ENCODE peak calls at places on chromosomes 6 and 20, in seven cellular contexts. One of them, this sample, is unnamed.

GRCh38 chr6:43037197-43037596 is 15.8 kb downstream of the RRP36 start:
- DNase-seq in foreskin fibroblast: no peak
- DNase-seq in GM23248: no peak
- DNase-seq in effector memory CD4-positive, alpha-beta T cell: no peak
- DNase-seq in mammary epithelial cell: no peak
- DNase-seq in stomach: no peak
- DNase-seq in fibroblast of lung: no peak
- DNase-seq in this sample: no peak

GRCh38 chr6:82761674-82762345 is 303.8 kb downstream of the UBE3D start:
- DNase-seq in stomach: no peak
- DNase-seq in mammary epithelial cell: no peak
- DNase-seq in foreskin fibroblast: no peak
- DNase-seq in fibroblast of lung: peak; percentile 25
- DNase-seq in effector memory CD4-positive, alpha-beta T cell: no peak
- DNase-seq in GM23248: peak; percentile 24
- DNase-seq in this sample: no peak

GRCh38 chr20:48731581-48731980 is 96.2 kb downstream of the PREX1 start:
- DNase-seq in stomach: no peak
- DNase-seq in foreskin fibroblast: no peak
- DNase-seq in mammary epithelial cell: no peak
- DNase-seq in effector memory CD4-positive, alpha-beta T cell: no peak
- DNase-seq in GM23248: no peak
- DNase-seq in fibroblast of lung: no peak
- DNase-seq in this sample: no peak

GRCh38 chr6:129785081-129785755 is 75.2 kb upstream of the ARHGAP18 start:
- DNase-seq in stomach: no peak
- DNase-seq in GM23248: peak; percentile 55
- DNase-seq in effector memory CD4-positive, alpha-beta T cell: no peak
- DNase-seq in fibroblast of lung: peak; percentile 20
- DNase-seq in mammary epithelial cell: no peak
- DNase-seq in foreskin fibroblast: peak; percentile 38
- DNase-seq in this sample: no peak

GRCh38 chr20:53202781-53203180 is 230.6 kb downstream of the TSHZ2 start:
- DNase-seq in GM23248: peak; percentile 83
- DNase-seq in mammary epithelial cell: peak; percentile 56
- DNase-seq in foreskin fibroblast: no peak
- DNase-seq in effector memory CD4-positive, alpha-beta T cell: no peak
- DNase-seq in stomach: no peak
- DNase-seq in fibroblast of lung: peak; percentile 61
- DNase-seq in this sample: no peak

GRCh38 chr6:20008081-20008480 is 170.9 kb downstream of the ID4 start:
- DNase-seq in mammary epithelial cell: no peak
- DNase-seq in foreskin fibroblast: no peak
- DNase-seq in stomach: no peak
- DNase-seq in GM23248: no peak
- DNase-seq in effector memory CD4-positive, alpha-beta T cell: no peak
- DNase-seq in fibroblast of lung: no peak
- DNase-seq in this sample: no peak

GRCh38 chr6:15491255-15491985 is 171.4 kb downstream of the DTNBP1 start:
- DNase-seq in stomach: peak; percentile 74
- DNase-seq in foreskin fibroblast: peak; percentile 80
- DNase-seq in effector memory CD4-positive, alpha-beta T cell: peak; percentile 24
- DNase-seq in mammary epithelial cell: peak; percentile 29
- DNase-seq in GM23248: peak; percentile 87
- DNase-seq in fibroblast of lung: peak; percentile 66
- DNase-seq in this sample: peak; percentile 78

GRCh38 chr6:56353860-56354259 is 106.5 kb upstream of the COL21A1 start:
- DNase-seq in foreskin fibroblast: no peak
- DNase-seq in GM23248: no peak
- DNase-seq in effector memory CD4-positive, alpha-beta T cell: no peak
- DNase-seq in mammary epithelial cell: no peak
- DNase-seq in stomach: no peak
- DNase-seq in fibroblast of lung: no peak
- DNase-seq in this sample: no peak

GRCh38 chr20:42097741-42098140 is 479.6 kb upstream of the CHD6 start:
- DNase-seq in mammary epithelial cell: no peak
- DNase-seq in foreskin fibroblast: no peak
- DNase-seq in GM23248: no peak
- DNase-seq in fibroblast of lung: no peak
- DNase-seq in effector memory CD4-positive, alpha-beta T cell: no peak
- DNase-seq in stomach: no peak
- DNase-seq in this sample: no peak

GRCh38 chr6:55276745-55277627 is 50.3 kb upstream of the GFRAL start:
- DNase-seq in fibroblast of lung: peak; percentile 63
- DNase-seq in GM23248: peak; percentile 55
- DNase-seq in effector memory CD4-positive, alpha-beta T cell: no peak
- DNase-seq in mammary epithelial cell: peak; percentile 39
- DNase-seq in stomach: no peak
- DNase-seq in foreskin fibroblast: peak; percentile 32
- DNase-seq in this sample: no peak

GRCh38 chr6:41640436-41640835 is 2.2 kb downstream of the MDFI start:
- DNase-seq in mammary epithelial cell: no peak
- DNase-seq in effector memory CD4-positive, alpha-beta T cell: no peak
- DNase-seq in fibroblast of lung: peak; percentile 67
- DNase-seq in stomach: no peak
- DNase-seq in foreskin fibroblast: no peak
- DNase-seq in GM23248: no peak
- DNase-seq in this sample: no peak
- H3K4me3 ChIP-seq in mammary epithelial cell: no peak overlapping the region
- H3K4me3 ChIP-seq in effector memory CD4-positive, alpha-beta T cell: no peak overlapping the region
- H3K4me3 ChIP-seq in fibroblast of lung: no peak overlapping the region
- H3K4me3 ChIP-seq in stomach: no peak overlapping the region
- H3K4me3 ChIP-seq in foreskin fibroblast: no peak overlapping the region
- H3K4me3 ChIP-seq in GM23248: no peak overlapping the region
- H3K4me3 ChIP-seq in this sample: no peak overlapping the region

GRCh38 chr6:110170081-110170480 is 9.4 kb downstream of the WASF1 start:
- DNase-seq in GM23248: no peak
- DNase-seq in stomach: no peak
- DNase-seq in effector memory CD4-positive, alpha-beta T cell: no peak
- DNase-seq in fibroblast of lung: no peak
- DNase-seq in mammary epithelial cell: no peak
- DNase-seq in foreskin fibroblast: no peak
- DNase-seq in this sample: no peak
- H3K4me3 ChIP-seq in GM23248: no peak overlapping the region
- H3K4me3 ChIP-seq in stomach: no peak overlapping the region
- H3K4me3 ChIP-seq in effector memory CD4-positive, alpha-beta T cell: no peak overlapping the region
- H3K4me3 ChIP-seq in fibroblast of lung: no peak overlapping the region
- H3K4me3 ChIP-seq in mammary epithelial cell: no peak overlapping the region
- H3K4me3 ChIP-seq in foreskin fibroblast: no peak overlapping the region
- H3K4me3 ChIP-seq in this sample: no peak overlapping the region

GRCh38 chr20:22490287-22491187 is 93.8 kb downstream of the FOXA2 start:
- DNase-seq in effector memory CD4-positive, alpha-beta T cell: no peak
- DNase-seq in foreskin fibroblast: no peak
- DNase-seq in mammary epithelial cell: no peak
- DNase-seq in stomach: peak; percentile 96
- DNase-seq in GM23248: peak; percentile 5
- DNase-seq in fibroblast of lung: no peak
- DNase-seq in this sample: no peak
- H3K4me3 ChIP-seq in effector memory CD4-positive, alpha-beta T cell: no peak overlapping the region
- H3K4me3 ChIP-seq in foreskin fibroblast: no peak overlapping the region
- H3K4me3 ChIP-seq in mammary epithelial cell: no peak overlapping the region
- H3K4me3 ChIP-seq in stomach: no peak overlapping the region
- H3K4me3 ChIP-seq in GM23248: no peak overlapping the region
- H3K4me3 ChIP-seq in fibroblast of lung: no peak overlapping the region
- H3K4me3 ChIP-seq in this sample: no peak overlapping the region

DNA sequence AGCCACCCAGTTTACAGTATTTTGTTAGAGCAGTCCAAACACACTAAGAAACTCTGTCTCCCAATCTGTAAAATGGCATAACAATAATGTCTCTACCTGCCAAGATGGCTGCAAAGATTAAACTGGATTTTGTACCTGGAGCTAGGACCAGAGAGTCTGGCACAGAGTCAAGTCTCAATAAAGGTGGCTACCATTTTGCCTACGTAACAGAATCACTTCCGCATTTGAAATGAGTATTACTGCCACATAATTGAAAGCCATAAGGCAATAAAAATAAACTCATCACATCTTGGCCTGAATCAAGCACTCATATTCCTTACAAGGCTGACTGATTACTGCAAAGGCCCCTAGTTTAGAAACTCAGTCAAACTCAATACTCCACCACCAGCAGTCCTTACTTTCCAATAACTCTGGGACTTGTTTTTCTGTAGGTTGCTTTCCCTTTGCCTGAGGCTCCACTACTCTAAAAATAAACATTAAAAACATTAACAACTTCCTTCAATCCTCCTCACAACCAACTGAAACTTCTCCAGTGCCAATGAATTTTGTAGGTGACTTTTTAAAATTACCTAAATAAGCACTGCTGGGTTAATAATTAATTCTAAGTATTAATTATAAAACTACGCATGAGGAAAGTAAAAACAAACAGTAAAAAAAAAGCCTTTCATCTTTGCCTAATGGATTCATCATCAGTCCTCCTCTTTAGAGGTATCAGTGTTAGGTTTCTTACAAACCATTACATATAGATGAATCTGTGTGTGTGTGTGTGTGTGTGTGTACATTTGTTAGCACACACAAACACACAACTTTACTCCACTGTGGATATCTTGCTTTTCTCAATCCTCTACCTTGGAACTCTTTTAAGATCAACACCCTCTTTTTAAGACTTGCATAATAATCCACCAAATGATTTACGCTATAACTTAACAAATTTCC is 3.8 kb downstream of the KIF16B start:
- DNase-seq in GM23248: no peak
- DNase-seq in effector memory CD4-positive, alpha-beta T cell: no peak
- DNase-seq in foreskin fibroblast: no peak
- DNase-seq in stomach: no peak
- DNase-seq in fibroblast of lung: no peak
- DNase-seq in mammary epithelial cell: no peak
- DNase-seq in this sample: no peak
- H3K4me3 ChIP-seq in GM23248: no peak overlapping the region
- H3K4me3 ChIP-seq in effector memory CD4-positive, alpha-beta T cell: no peak overlapping the region
- H3K4me3 ChIP-seq in foreskin fibroblast: no peak overlapping the region
- H3K4me3 ChIP-seq in stomach: no peak overlapping the region
- H3K4me3 ChIP-seq in fibroblast of lung: no peak overlapping the region
- H3K4me3 ChIP-seq in mammary epithelial cell: no peak overlapping the region
- H3K4me3 ChIP-seq in this sample: no peak overlapping the region

GRCh38 chr6:52126231-52126630 is 38.8 kb upstream of the PKHD1 start:
- DNase-seq in fibroblast of lung: no peak
- DNase-seq in foreskin fibroblast: no peak
- DNase-seq in GM23248: no peak
- DNase-seq in effector memory CD4-positive, alpha-beta T cell: no peak
- DNase-seq in stomach: no peak
- DNase-seq in mammary epithelial cell: no peak
- DNase-seq in this sample: no peak
- H3K4me3 ChIP-seq in fibroblast of lung: no peak overlapping the region
- H3K4me3 ChIP-seq in foreskin fibroblast: no peak overlapping the region
- H3K4me3 ChIP-seq in GM23248: no peak overlapping the region
- H3K4me3 ChIP-seq in effector memory CD4-positive, alpha-beta T cell: no peak overlapping the region
- H3K4me3 ChIP-seq in stomach: no peak overlapping the region
- H3K4me3 ChIP-seq in mammary epithelial cell: no peak overlapping the region
- H3K4me3 ChIP-seq in this sample: no peak overlapping the region

This sample was measured in CD4-positive, CD25-positive, alpha-beta regulatory T cell.